ENCODE peak calls at places on chromosomes 5 and 9, in five cellular contexts. A, U, T, E and N are unnamed samples.

GRCh38 chr5:82628364-82628910 is 350.3 kb upstream of the RPS23 start:
- DNase-seq in A (peak), U (no peak), T (no peak), E (no peak), N (no peak)

GRCh38 chr9:99873943-99874584 is 32.4 kb upstream of the STX17 start:
- DNase-seq in A (no peak), U (no peak), T (no peak), E (no peak), N (no peak)

GRCh38 chr9:35651964-35652828 is 1.5 kb upstream of the SIT1 start:
- DNase-seq in A (peak), U (no peak), T (no peak), E (no peak), N (no peak)

GRCh38 chr5:54325610-54326311 is 15.4 kb upstream of the ARL15 start:
- DNase-seq in A (no peak), U (no peak), T (no peak), E (no peak), N (no peak)

GRCh38 chr9:21591221-21592062 is 109.3 kb upstream of the IFNE start:
- DNase-seq in A (peak), U (peak), T (no peak), E (peak), N (no peak)

GRCh38 chr9:35191105-35191504 is 29.3 kb downstream of the UNC13B start:
- DNase-seq in A (no peak), U (no peak), T (no peak), E (no peak), N (no peak)

GRCh38 chr9:5631021-5631420 is 2.1 kb downstream of the RIC1 start:
- DNase-seq in A (peak), U (no peak), T (no peak), E (no peak), N (no peak)

GRCh38 chr5:119811443-119811842 is 182.1 kb downstream of the FAM170A start:
- DNase-seq in A (no peak), U (no peak), T (no peak), E (no peak), N (no peak)

GRCh38 chr5:151890299-151890698 is 34.4 kb downstream of the GLRA1 start:
- DNase-seq in A (no peak), U (no peak), T (peak), E (no peak), N (no peak)
- TF ChIP-seq CTCF in A (no peak), U (no peak), T (no peak), E (peak), N (no peak)

GRCh38 chr9:90838098-90838497 is 36.5 kb downstream of the SYK start:
- DNase-seq in A (no peak), U (no peak), T (no peak), E (peak), N (no peak)
- TF ChIP-seq CTCF in A (no peak), U (no peak), T (no peak), E (peak), N (no peak)

GRCh38 chr9:109904666-109905065 is 124.7 kb downstream of the PALM2AKAP2 start:
- DNase-seq in A (no peak), U (no peak), T (no peak), E (no peak), N (no peak)
- TF ChIP-seq CTCF in A (no peak), U (no peak), T (no peak), E (no peak), N (no peak)

GRCh38 chr5:111587728-111588127 is 75.4 kb upstream of the STARD4 start:
- DNase-seq in A (no peak), U (no peak), T (no peak), E (no peak), N (no peak)
- TF ChIP-seq CTCF in A (no peak), U (no peak), T (no peak), E (no peak), N (no peak)

DNA sequence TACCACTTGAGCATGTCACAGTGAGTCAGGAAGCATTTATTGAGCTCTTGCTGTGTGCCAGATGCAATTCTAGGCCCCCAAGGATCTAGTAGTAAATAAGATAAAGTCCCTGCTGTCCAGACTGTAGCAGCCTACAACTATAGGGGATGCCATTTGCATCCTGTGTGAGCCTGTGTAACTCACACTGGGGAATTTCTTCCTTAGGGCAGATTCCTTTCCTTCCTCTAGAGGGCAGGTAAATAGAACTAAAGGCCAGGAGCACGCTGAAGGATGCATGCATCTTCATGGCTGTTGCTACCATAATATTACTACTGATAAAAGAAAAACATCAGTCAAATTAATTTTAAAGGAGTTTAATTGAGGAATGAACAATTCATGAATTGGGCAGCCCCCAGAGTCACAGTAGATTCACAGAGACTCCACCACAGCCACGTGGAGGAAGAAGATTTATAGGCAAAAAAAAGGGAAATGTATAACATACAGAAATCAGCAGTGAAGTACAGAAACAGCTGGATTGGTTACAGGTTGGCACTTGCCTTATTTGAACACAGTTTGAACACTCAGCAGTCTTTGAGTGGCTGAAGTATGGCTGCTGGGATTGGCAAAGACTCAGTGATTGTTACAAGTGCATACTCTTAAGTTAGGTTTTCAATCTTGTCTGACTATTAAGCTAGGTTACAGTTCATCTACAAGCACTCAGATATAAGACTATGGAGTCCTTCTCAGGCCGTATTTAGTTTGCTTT is 98.9 kb downstream of the ACTL7B start:
- DNase-seq in A (no peak), U (no peak), T (no peak), E (no peak), N (no peak)
- TF ChIP-seq CTCF in A (peak), U (no peak), T (peak), E (peak), N (no peak)

GRCh38 chr5:27129926-27130325 is 91.5 kb upstream of the CDH9 start:
- DNase-seq in A (no peak), U (no peak), T (no peak), E (no peak), N (no peak)

GRCh38 chr5:27125856-27126255 is 87.5 kb upstream of the CDH9 start:
- DNase-seq in A (peak), U (no peak), T (peak), E (no peak), N (no peak)

GRCh38 chr5:27130587-27130986 is 92.2 kb upstream of the CDH9 start:
- DNase-seq in A (peak), U (no peak), T (no peak), E (no peak), N (no peak)

DNA sequence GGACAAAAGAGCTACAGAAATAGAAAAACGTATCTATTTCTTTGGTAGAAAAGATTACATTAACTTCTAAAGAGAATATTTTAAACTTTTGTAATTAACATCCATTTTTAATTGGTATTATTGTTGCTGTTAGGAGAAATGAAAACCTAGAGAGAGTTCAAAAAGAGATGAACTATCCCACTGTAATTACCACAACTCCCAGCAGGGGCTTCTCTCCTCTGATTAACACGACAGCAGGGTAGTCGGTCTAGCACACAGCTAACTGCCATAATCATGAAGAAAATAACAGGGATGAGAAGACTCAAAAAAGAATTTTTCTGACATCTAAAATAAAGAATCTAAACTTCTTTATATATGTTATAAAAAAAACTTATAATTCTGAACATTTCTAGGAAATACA is 86.2 kb upstream of the CDH9 start:
- DNase-seq in A (peak), U (no peak), T (peak), E (no peak), N (peak)
- TF ChIP-seq CTCF in A (peak), U (no peak), T (peak), E (peak), N (no peak)

GRCh38 chr5:42654645-42655044 is 102.0 kb upstream of the CCDC152 start:
- DNase-seq in A (no peak), U (no peak), T (no peak), E (no peak), N (no peak)

GRCh38 chr5:42655982-42656660 is 100.5 kb upstream of the CCDC152 start:
- DNase-seq in A (peak), U (no peak), T (peak), E (no peak), N (no peak)

GRCh38 chr5:42653705-42654104 is 102.9 kb upstream of the CCDC152 start:
- DNase-seq in A (no peak), U (no peak), T (no peak), E (no peak), N (no peak)

DNA sequence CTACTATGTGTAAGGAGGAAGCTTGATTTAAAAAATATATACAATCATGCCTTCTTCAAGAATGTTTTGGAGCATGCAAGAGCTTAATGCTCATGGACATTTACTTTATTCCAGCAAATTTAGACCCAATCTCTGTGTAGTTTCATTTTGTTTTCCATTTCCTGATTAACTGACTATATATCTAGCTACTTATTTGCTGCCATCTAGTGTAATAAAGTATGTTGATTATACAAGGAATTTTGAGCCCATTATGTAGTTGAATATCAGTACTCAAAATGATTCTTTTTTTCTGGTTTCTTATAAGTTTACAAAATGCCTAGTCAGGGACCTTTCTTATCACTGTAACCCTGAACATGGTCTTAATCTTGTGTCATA is 100.0 kb upstream of the CCDC152 start:
- DNase-seq in A (peak), U (no peak), T (no peak), E (no peak), N (no peak)
- TF ChIP-seq CTCF in A (no peak), U (no peak), T (peak), E (no peak), N (no peak)

DNA sequence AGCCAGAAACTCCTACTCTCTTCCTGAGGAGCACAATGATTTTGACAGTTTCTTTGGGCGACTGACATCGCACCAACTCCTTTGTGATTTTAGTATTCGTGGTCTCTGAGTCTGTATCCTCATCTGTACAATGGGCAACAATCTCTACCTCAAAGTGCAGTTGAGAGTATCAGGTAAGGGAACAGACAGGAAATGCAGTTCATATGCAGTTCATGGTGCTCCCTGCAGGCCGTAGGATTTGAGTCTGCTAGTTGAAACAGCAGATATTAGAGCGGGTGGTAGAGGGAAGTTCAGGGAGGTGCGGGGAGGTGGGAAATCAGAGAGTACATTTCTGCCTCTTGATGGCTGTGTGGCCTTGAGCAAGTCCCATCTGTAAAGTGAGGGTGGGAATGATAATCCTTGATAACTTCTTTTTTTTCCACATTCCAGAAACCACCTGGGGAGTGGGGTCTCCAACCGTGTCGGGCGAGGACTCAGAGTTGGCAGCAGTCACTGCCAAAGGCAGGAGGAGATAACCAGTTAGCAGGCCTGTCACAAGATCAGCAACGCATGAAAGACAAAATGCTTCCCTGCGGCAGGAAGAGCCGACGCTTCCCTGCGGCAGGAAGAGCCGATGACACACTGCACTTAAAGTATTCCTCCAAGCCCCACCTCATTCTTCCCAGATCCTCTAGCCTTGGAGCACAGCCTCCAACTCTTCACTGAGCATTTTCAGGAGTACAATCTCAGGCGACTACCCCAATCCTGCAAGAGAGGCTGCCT is 6.0 kb upstream of the NEK6 start:
- DNase-seq in A (peak), U (no peak), T (no peak), E (no peak), N (no peak)
- TF ChIP-seq CTCF in A (no peak), U (no peak), T (no peak), E (peak), N (no peak)

DNA sequence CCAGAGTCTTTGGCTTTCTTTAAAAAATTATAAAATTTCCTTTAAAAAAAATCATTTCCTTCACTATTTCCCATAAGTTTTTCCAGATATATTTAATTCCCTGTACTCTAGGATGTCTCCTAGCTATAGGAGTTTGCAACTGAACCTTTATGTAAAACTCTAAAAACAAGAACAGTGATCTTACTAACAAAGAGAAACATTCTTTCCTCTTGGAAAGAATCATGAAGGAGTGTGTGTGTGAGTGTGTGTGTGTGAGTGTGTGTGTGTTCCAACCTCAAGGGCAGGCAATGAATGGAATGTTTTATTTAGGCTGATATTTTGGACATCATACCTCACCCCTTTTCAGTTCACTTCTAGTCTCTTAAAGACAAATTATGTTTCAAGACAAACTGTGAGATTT is 309.2 kb downstream of the CEMIP2 start:
- DNase-seq in A (no peak), U (no peak), T (no peak), E (no peak), N (no peak)
- TF ChIP-seq CTCF in A (no peak), U (no peak), T (no peak), E (no peak), N (no peak)

GRCh38 chr5:163269624-163270023 is 167.8 kb upstream of the CCNG1 start:
- DNase-seq in A (no peak), U (no peak), T (peak), E (no peak), N (no peak)
- TF ChIP-seq CTCF in A (no peak), U (no peak), T (no peak), E (peak), N (no peak)